ENCODE peak calls at places on chromosomes 13 and 19, in eight cellular contexts. N is HFF-Myc, G is GM04504, K is body of pancreas, P is IMR-90, D is fibroblast of the conjunctiva, C is tibial nerve, A is ovary. V is an unnamed sample.

GRCh38 chr13:88937381-88937780 is 1266.2 kb downstream of the SLITRK5 start:
- DNase-seq in N (no peak), G (no peak), K (no peak), P (no peak), D (no peak), C (no peak), A (no peak), V (no peak)

GRCh38 chr13:47665041-47665440 is 336.0 kb downstream of the SUCLA2 start:
- DNase-seq in N (no peak), G (no peak), K (no peak), P (no peak), D (no peak), C (no peak), A (no peak), V (no peak)

GRCh38 chr13:113584870-113585671 is 518 bp downstream of the TFDP1 start:
- DNase-seq in N (no peak), G (no peak), K (peak; percentile 12), P (no peak), D (no peak), C (no peak), A (peak; percentile 44), V (no peak)

GRCh38 chr13:110627351-110627750 is 12.0 kb downstream of the NAXD start:
- DNase-seq in N (no peak), G (no peak), K (no peak), P (no peak), D (no peak), C (no peak), A (no peak), V (no peak)

GRCh38 chr13:51861728-51862300 is at the start of gene CCDC70:
- DNase-seq in N (no peak), G (no peak), K (no peak), P (peak; percentile 39), D (no peak), C (no peak), A (no peak), V (no peak)

GRCh38 chr19:873084-874019 is 13.9 kb downstream of the CFD start:
- DNase-seq in N (no peak), G (peak; percentile 68), K (no peak), P (peak; percentile 31), D (no peak), C (no peak), A (peak; percentile 58), V (no peak)

GRCh38 chr13:30178976-30179375 is 128.4 kb downstream of the KATNAL1 start:
- DNase-seq in N (no peak), G (no peak), K (no peak), P (no peak), D (no peak), C (no peak), A (no peak), V (no peak)

GRCh38 chr19:38514812-38515633 is 81.5 kb downstream of the RYR1 start:
- DNase-seq in N (peak; percentile 3), G (peak; percentile 10), K (peak; percentile 71), P (peak; percentile 37), D (peak; percentile 18), C (peak; percentile 45), A (peak; percentile 81), V (peak; percentile 85)

GRCh38 chr13:31200636-31200970 is 828 bp downstream of the B3GLCT start:
- DNase-seq in N (no peak), G (no peak), K (peak; percentile 60), P (no peak), D (no peak), C (no peak), A (no peak), V (no peak)

GRCh38 chr13:109139346-109139745 is 509.9 kb downstream of the MYO16 start:
- DNase-seq in N (no peak), G (no peak), K (no peak), P (no peak), D (no peak), C (no peak), A (no peak), V (no peak)

GRCh38 chr13:36750046-36750445 is 69.0 kb upstream of the RFXAP start:
- DNase-seq in N (no peak), G (no peak), K (no peak), P (no peak), D (no peak), C (no peak), A (no peak), V (no peak)

GRCh38 chr19:3882041-3882384 is 1.5 kb downstream of the ATCAY start:
- DNase-seq in N (no peak), G (no peak), K (no peak), P (no peak), D (no peak), C (no peak), A (no peak), V (no peak)

V was measured in Panc1.